ENCODE peak calls at places on chromosomes 6 and 20, in nine cellular contexts. R is HT1080, I is neural progenitor cell, H is upper lobe of right lung, J is GM12891, W is Calu3, S is AG10803, C is T-helper 9 cell, Y is left ventricle myocardium superior. F is an unnamed sample.

GRCh38 chr6:161050134-161050765 is 58.7 kb downstream of the MAP3K4 start:
- DNase-seq in H (no peak), R (no peak), J (no peak), C (no peak), S (no peak), I (no peak), Y (no peak), W (no peak), F (no peak)

GRCh38 chr6:31738048-31738979 is 1.5 kb upstream of the MSH5 start:
- DNase-seq in W (peak; percentile 91), Y (no peak), H (peak; percentile 66), I (no peak), C (peak; percentile 46), J (no peak), R (peak; percentile 94), S (peak; percentile 80), F (peak; percentile 80)

GRCh38 chr20:34475979-34476736 is 40.1 kb upstream of the DYNLRB1 start:
- DNase-seq in Y (peak; percentile 81), S (peak; percentile 15), W (peak; percentile 70), R (no peak), J (peak; percentile 34), I (peak; percentile 8), C (peak; percentile 8), H (peak; percentile 78), F (no peak)

GRCh38 chr6:21522773-21523490 is 70.6 kb upstream of the SOX4 start:
- DNase-seq in R (no peak), W (no peak), J (no peak), I (peak; percentile 56), Y (no peak), S (no peak), C (no peak), H (no peak), F (peak; percentile 55)

GRCh38 chr20:15702161-15702560 is 871.1 kb downstream of the KIF16B start:
- DNase-seq in W (no peak), Y (no peak), H (no peak), C (no peak), R (peak; percentile 18), I (no peak), J (no peak), S (no peak), F (no peak)

GRCh38 chr6:140436023-140436811 is 1061.8 kb upstream of the CITED2 start:
- DNase-seq in W (no peak), S (peak; percentile 99), H (no peak), Y (no peak), J (no peak), R (no peak), I (peak; percentile 69), C (no peak), F (peak; percentile 95)

GRCh38 chr6:96939019-96939805 is 14.7 kb downstream of the KLHL32 start:
- DNase-seq in Y (no peak), H (no peak), J (no peak), S (peak; percentile 61), I (no peak), C (no peak), W (peak; percentile 4), R (peak; percentile 84), F (peak; percentile 5)

GRCh38 chr6:26021350-26022165 is 59.0 kb downstream of the TRIM38 start:
- DNase-seq in J (no peak), W (peak; percentile 93), Y (peak; percentile 92), R (peak; percentile 95), I (peak; percentile 93), C (peak; percentile 71), S (peak; percentile 87), H (peak; percentile 95), F (peak; percentile 99)

GRCh38 chr6:34275128-34275804 is 26.5 kb upstream of the SMIM29 start:
- DNase-seq in C (no peak), W (no peak), S (no peak), J (no peak), R (no peak), H (no peak), I (no peak), Y (no peak), F (no peak)

GRCh38 chr6:41424370-41425058 is 89.1 kb downstream of the NCR2 start:
- DNase-seq in I (peak; percentile 75), H (no peak), J (peak; percentile 61), S (peak; percentile 72), Y (peak; percentile 76), C (peak; percentile 80), W (peak; percentile 95), R (peak; percentile 71), F (peak; percentile 87)

GRCh38 chr6:36788768-36789167 is 50.5 kb downstream of the CPNE5 start:
- DNase-seq in J (no peak), S (no peak), C (no peak), I (no peak), W (no peak), R (peak; percentile 55), H (no peak), Y (no peak), F (no peak)

GRCh38 chr6:14639983-14640599 is 522.5 kb downstream of the CD83 start:
- DNase-seq in I (no peak), Y (no peak), W (no peak), J (no peak), S (no peak), R (no peak), H (no peak), C (no peak), F (peak; percentile 67)